ENCODE peak calls at places on chromosomes 4 and X, in four cellular contexts. C, D, B and G are unnamed samples.

GRCh38 chr4:60780874-60781273 is 419.3 kb upstream of the ADGRL3 start:
- DNase-seq in C (no peak), D (no peak), B (no peak), G (no peak)

GRCh38 chr4:42633605-42634388 is 23.1 kb downstream of the ATP8A1 start:
- DNase-seq in C (peak; percentile 65), D (peak; percentile 25), B (no peak), G (no peak)

GRCh38 chr4:8940792-8941491 is 69.3 kb upstream of the HMX1 start:
- DNase-seq in C (no peak), D (no peak), B (no peak), G (peak; percentile 29)

GRCh38 chr4:74805601-74806000 is 11.3 kb upstream of the BTC start:
- DNase-seq in C (no peak), D (no peak), B (peak; percentile 83), G (no peak)

GRCh38 chr4:59388359-59388758 is 1811.8 kb upstream of the ADGRL3 start:
- DNase-seq in C (no peak), D (no peak), B (no peak), G (no peak)

GRCh38 chrX:71911731-71912050 is 1.0 kb downstream of the NHSL2 start:
- DNase-seq in C (no peak), D (no peak), B (no peak), G (no peak)

GRCh38 chrX:85922821-85923220 is 124.5 kb downstream of the CHM start:
- DNase-seq in C (no peak), D (no peak), B (peak; percentile 95), G (no peak)

GRCh38 chrX:133474559-133474958 is 59.3 kb upstream of the GPC4 start:
- DNase-seq in C (no peak), D (no peak), B (no peak), G (no peak)

GRCh38 chr4:8819421-8820177 is 52.0 kb downstream of the HMX1 start:
- DNase-seq in C (peak; percentile 39), D (no peak), B (no peak), G (no peak)

GRCh38 chrX:2682582-2683177 is 8.4 kb upstream of the CD99 start:
- DNase-seq in C (no peak), D (no peak), B (no peak), G (no peak)

GRCh38 chrX:39150210-39150609 is 349.0 kb downstream of the MID1IP1 start:
- DNase-seq in C (no peak), D (no peak), B (no peak), G (no peak)

GRCh38 chr4:186592450-186592849 is 37.1 kb upstream of the MTNR1A start:
- DNase-seq in C (no peak), D (no peak), B (no peak), G (no peak)

GRCh38 chr4:96380106-96380505 is 540.2 kb downstream of the PDHA2 start:
- DNase-seq in C (no peak), D (no peak), B (no peak), G (no peak)

GRCh38 chr4:7171191-7171900 is 21.0 kb upstream of the SORCS2 start:
- DNase-seq in C (no peak), D (no peak), B (peak; percentile 36), G (no peak)

GRCh38 chr4:66216252-66216651 is 546.0 kb upstream of the EPHA5 start:
- DNase-seq in C (no peak), D (no peak), B (no peak), G (no peak)

GRCh38 chr4:151012836-151013235 is 2.2 kb downstream of the LRBA start:
- DNase-seq in C (peak; percentile 14), D (no peak), B (no peak), G (peak; percentile 12)

GRCh38 chr4:168999836-169000235 is 10.2 kb downstream of the CBR4 start:
- DNase-seq in C (no peak), D (no peak), B (no peak), G (no peak)

GRCh38 chr4:177447417-177448004 is 5.3 kb upstream of the AGA start:
- DNase-seq in C (no peak), D (no peak), B (no peak), G (no peak)

GRCh38 chr4:6688879-6689505 is 4.7 kb upstream of the S100P start:
- DNase-seq in C (peak; percentile 69), D (peak; percentile 80), B (peak; percentile 89), G (peak; percentile 96)

GRCh38 chrX:10171291-10171690 is 14.5 kb downstream of the CLCN4 start:
- DNase-seq in C (no peak), D (no peak), B (no peak), G (no peak)

GRCh38 chr4:14308229-14308651 is 680.7 kb upstream of the BOD1L1 start:
- DNase-seq in C (no peak), D (no peak), B (no peak), G (no peak)

GRCh38 chr4:15563871-15564270 is 91.3 kb downstream of the FBXL5 start:
- DNase-seq in C (no peak), D (no peak), B (no peak), G (no peak)

GRCh38 chr4:88706574-88706973 is 8.9 kb upstream of the NAP1L5 start:
- DNase-seq in C (no peak), D (no peak), B (peak; percentile 76), G (no peak)

GRCh38 chr4:82529322-82529721 is 32.5 kb downstream of the TMEM150C start:
- DNase-seq in C (no peak), D (no peak), B (no peak), G (no peak)

GRCh38 chr4:110621839-110622751 is 782 bp downstream of the PITX2 start:
- DNase-seq in C (no peak), D (peak; percentile 36), B (peak; percentile 18), G (no peak)

GRCh38 chr4:147370473-147370872 is 110.4 kb upstream of the EDNRA start:
- DNase-seq in C (no peak), D (no peak), B (peak; percentile 48), G (no peak)

GRCh38 chrX:130878350-130879341 is 24.4 kb downstream of the ENOX2 start:
- DNase-seq in C (no peak), D (no peak), B (peak; percentile 92), G (no peak)

GRCh38 chr4:35649784-35650183 is 594.5 kb downstream of the ARAP2 start:
- DNase-seq in C (no peak), D (no peak), B (no peak), G (no peak)

DNA sequence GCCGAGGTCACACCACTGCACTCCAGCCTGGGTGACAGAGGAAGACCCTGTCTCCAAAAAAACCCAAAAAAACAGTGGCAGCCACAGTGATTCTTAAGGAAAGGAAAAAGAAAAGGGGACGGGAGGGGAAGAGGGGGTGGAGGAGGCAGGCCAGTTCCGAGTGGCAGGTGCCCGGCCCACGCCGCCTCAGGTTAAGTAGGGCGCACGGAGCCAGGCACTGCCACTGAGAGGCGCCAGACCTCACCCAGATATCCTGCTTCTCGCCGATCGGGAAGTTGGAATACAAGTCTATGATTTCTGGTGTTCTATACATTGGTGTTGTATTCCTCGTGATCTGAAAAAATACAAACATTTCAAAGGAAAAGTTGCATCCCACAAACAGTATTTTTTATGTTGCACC is 35.9 kb downstream of the GAK start:
- DNase-seq in C (no peak), D (no peak), B (no peak), G (no peak)
- TF ChIP-seq CTCF in C (no peak), D (no peak), B (no peak), G (no peak)

GRCh38 chrX:15500497-15500966 is at the start of gene BMX:
- DNase-seq in C (no peak), D (no peak), B (peak; percentile 13), G (no peak)

GRCh38 chrX:15496809-15497208 is 3.7 kb upstream of the PIR start:
- DNase-seq in C (no peak), D (no peak), B (no peak), G (no peak)

GRCh38 chrX:15495801-15496200 is 2.7 kb upstream of the PIR start:
- DNase-seq in C (no peak), D (no peak), B (no peak), G (no peak)

GRCh38 chrX:15498741-15499140 is 1.9 kb upstream of the BMX start:
- DNase-seq in C (no peak), D (no peak), B (no peak), G (no peak)

GRCh38 chrX:15497865-15498264 is 2.7 kb upstream of the BMX start:
- DNase-seq in C (peak; percentile 45), D (peak; percentile 74), B (peak; percentile 42), G (peak; percentile 62)
- TF ChIP-seq CTCF in C (peak; percentile 53), D (peak; percentile 75), B (peak; percentile 73), G (peak; percentile 59)

GRCh38 chr4:3221996-3222395 is 27.0 kb upstream of the MSANTD1 start:
- DNase-seq in C (no peak), D (no peak), B (no peak), G (no peak)
- TF ChIP-seq CTCF in C (no peak), D (no peak), B (no peak), G (no peak)

GRCh38 chr4:125433453-125433852 is 118.7 kb downstream of the FAT4 start:
- DNase-seq in C (no peak), D (no peak), B (peak; percentile 73), G (no peak)

GRCh38 chr4:125428832-125429231 is 114.1 kb downstream of the FAT4 start:
- DNase-seq in C (no peak), D (no peak), B (no peak), G (no peak)

GRCh38 chr4:125434136-125434535 is 119.4 kb downstream of the FAT4 start:
- DNase-seq in C (no peak), D (no peak), B (peak; percentile 81), G (no peak)

DNA sequence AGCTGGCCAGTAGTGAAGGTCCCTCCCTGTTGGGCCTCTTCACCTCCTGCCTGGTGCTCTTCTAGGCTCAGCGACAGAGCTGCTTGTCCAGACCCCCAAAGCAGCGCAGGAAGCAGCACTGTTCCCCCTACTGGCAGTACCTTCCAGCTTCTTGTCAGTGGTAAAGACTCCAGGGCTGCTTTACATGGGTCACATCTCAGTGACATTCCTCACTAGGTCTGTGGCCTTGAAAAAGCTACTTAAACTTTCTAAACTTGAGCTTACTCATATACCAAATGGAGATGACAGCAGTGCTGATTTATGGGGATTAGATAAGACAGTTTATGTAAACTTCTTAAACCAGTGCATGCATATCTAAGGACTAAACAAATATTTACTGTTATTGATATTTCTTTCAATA is 117.3 kb downstream of the FAT4 start:
- DNase-seq in C (no peak), D (no peak), B (peak; percentile 34), G (no peak)
- TF ChIP-seq CTCF in C (no peak), D (no peak), B (peak; percentile 26), G (no peak)

GRCh38 chr4:16642897-16643296 is 255.5 kb downstream of the LDB2 start:
- DNase-seq in C (no peak), D (no peak), B (peak; percentile 26), G (no peak)
- TF ChIP-seq CTCF in C (no peak), D (no peak), B (peak; percentile 14), G (no peak)

DNA sequence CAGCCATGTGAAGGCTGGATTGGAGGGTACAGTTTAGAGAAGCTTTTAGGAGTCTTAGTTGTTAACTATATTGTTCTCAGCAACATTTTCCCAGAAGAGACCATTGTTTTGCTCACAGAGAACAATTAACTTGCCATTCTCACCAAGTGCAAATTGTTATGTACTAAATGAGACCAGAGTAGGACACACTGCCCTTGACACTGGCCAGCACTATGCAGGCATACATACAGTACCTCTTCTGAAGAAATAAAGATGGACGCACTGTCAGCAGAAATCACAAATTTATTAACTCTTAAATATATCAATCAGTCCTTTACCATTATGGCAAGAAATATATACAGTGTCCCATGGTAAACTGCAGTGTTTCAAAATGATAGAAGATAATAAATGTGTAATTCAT is 309.4 kb downstream of the CAMK2D start:
- DNase-seq in C (no peak), D (no peak), B (no peak), G (no peak)
- TF ChIP-seq CTCF in C (no peak), D (no peak), B (no peak), G (no peak)

GRCh38 chrX:79288723-79289122 is 78.4 kb downstream of the ITM2A start:
- DNase-seq in C (no peak), D (no peak), B (no peak), G (no peak)

GRCh38 chrX:79287724-79288123 is 79.4 kb downstream of the ITM2A start:
- DNase-seq in C (no peak), D (no peak), B (no peak), G (no peak)

GRCh38 chrX:79290596-79290995 is 76.5 kb downstream of the ITM2A start:
- DNase-seq in C (no peak), D (no peak), B (no peak), G (no peak)
- TF ChIP-seq CTCF in C (no peak), D (no peak), B (no peak), G (no peak)